ENCODE peak calls at places on chromosome 6, in nine cellular contexts. L is neural progenitor cell; C is CD8-positive, alpha-beta T cell; N is activated T-cell treated with anti-CD3 and anti-CD28 coated beads for 1 hour; P is NCI-H446; F is ecto neural progenitor cell; T is substantia nigra; I is IMR-90; S is HEK293T. D is an unnamed sample.

GRCh38 chr6:166045173-166045957 is 122.3 kb downstream of the TBXT start:
- DNase-seq in L (no peak), C (no peak), N (no peak), P (no peak), F (no peak), T (no peak), I (peak), S (no peak), D (no peak)

GRCh38 chr6:46062312-46062711 is 46.7 kb upstream of the CLIC5 start:
- DNase-seq in L (no peak), C (no peak), N (no peak), P (no peak), F (no peak), T (no peak), I (no peak), S (no peak), D (no peak)

GRCh38 chr6:107153061-107153460 is 37.7 kb upstream of the BEND3 start:
- DNase-seq in L (no peak), C (no peak), N (no peak), P (no peak), F (no peak), T (no peak), I (peak), S (no peak), D (no peak)

GRCh38 chr6:113078791-113079190 is 731.7 kb downstream of the RFPL4B start:
- DNase-seq in L (no peak), C (no peak), N (no peak), P (no peak), F (no peak), T (no peak), I (no peak), S (no peak), D (no peak)

GRCh38 chr6:35474978-35475570 is 6.9 kb downstream of the RPL10A start:
- DNase-seq in L (no peak), C (no peak), N (no peak), P (no peak), F (no peak), T (no peak), I (no peak), S (no peak), D (no peak)

GRCh38 chr6:40806479-40806878 is 219.3 kb upstream of the LRFN2 start:
- DNase-seq in L (no peak), C (no peak), N (no peak), P (no peak), F (no peak), T (no peak), I (no peak), S (no peak), D (no peak)

GRCh38 chr6:2940851-2941250 is 30.5 kb downstream of the SERPINB6 start:
- DNase-seq in L (no peak), C (no peak), N (no peak), P (no peak), F (peak), T (no peak), I (no peak), S (no peak), D (no peak)

GRCh38 chr6:111173341-111173740 is 86.0 kb downstream of the SLC16A10 start:
- DNase-seq in L (no peak), C (no peak), N (no peak), P (no peak), F (no peak), T (no peak), I (no peak), S (no peak), D (peak)

GRCh38 chr6:89509719-89510339 is 76.9 kb downstream of the ANKRD6 start:
- DNase-seq in L (no peak), C (no peak), N (no peak), P (no peak), F (no peak), T (no peak), I (no peak), S (no peak), D (no peak)

GRCh38 chr6:136103101-136103688 is 146.9 kb downstream of the MTFR2 start:
- DNase-seq in L (peak), C (no peak), N (no peak), P (no peak), F (no peak), T (no peak), I (peak), S (no peak), D (no peak)

D was measured in H9.